ENCODE peak calls at places on chromosomes 12 and 14, in six cellular contexts. J is mammary epithelial cell, I is SK-N-SH, O is IMR-90, S is endodermal cell, Z is fibroblast of lung. U is an unnamed sample.

GRCh38 chr12:105461276-105461975 is 130.9 kb downstream of the C12orf75 start:
- DNase-seq in S (no peak), J (no peak), I (no peak), Z (peak), O (no peak), U (no peak)

GRCh38 chr12:47995976-47996375 is 8.3 kb downstream of the COL2A1 start:
- DNase-seq in J (no peak), O (peak), I (no peak), Z (peak), S (no peak), U (peak)

GRCh38 chr12:103933237-103933636 is 3.0 kb downstream of the HSP90B1 start:
- DNase-seq in O (no peak), S (peak), Z (no peak), I (no peak), J (no peak), U (no peak)

GRCh38 chr12:69405466-69405865 is 45.9 kb downstream of the YEATS4 start:
- DNase-seq in O (peak), S (no peak), I (no peak), Z (peak), J (peak), U (peak)

GRCh38 chr14:91511014-91511466 is 930 bp upstream of the PPP4R3A start:
- DNase-seq in O (peak), Z (no peak), J (no peak), I (peak), S (no peak), U (peak)

GRCh38 chr14:68944162-68944561 is 34.9 kb downstream of the ACTN1 start:
- DNase-seq in I (no peak), J (peak), Z (no peak), S (no peak), O (no peak), U (no peak)

GRCh38 chr12:71045781-71046180 is 112.0 kb downstream of the TSPAN8 start:
- DNase-seq in I (no peak), Z (peak), O (no peak), J (no peak), S (no peak), U (peak)

GRCh38 chr14:77305696-77306095 is 15.0 kb downstream of the POMT2 start:
- DNase-seq in J (no peak), Z (no peak), S (no peak), O (no peak), I (no peak), U (no peak)

GRCh38 chr12:87020071-87020470 is 763.9 kb upstream of the MGAT4C start:
- DNase-seq in S (no peak), O (no peak), J (no peak), Z (peak), I (no peak), U (no peak)

DNA sequence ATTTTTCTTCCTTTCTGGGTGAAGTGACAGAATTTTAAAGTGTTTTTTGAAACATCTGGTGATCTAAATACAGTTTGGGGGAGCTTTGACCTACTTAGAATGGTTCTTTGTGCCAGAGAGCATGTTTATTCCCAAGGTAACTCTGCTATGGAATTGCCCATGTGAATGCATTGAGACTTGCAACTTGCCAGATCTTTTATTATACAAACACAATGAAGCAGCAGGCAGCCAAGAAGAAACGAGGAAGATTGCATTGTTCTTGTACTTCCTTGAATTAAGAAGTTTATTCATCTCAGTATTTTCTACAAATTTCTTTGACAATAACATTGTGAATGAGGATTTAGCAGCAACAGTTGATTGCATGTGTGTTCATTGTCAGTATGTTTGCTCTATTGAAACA is 55.5 kb downstream of the FGD4 start:
- DNase-seq in S (peak), J (no peak), Z (no peak), I (no peak), O (no peak), U (no peak)
- H3K9ac ChIP-seq in S (peak), J (peak), Z (no peak), I (peak), O (no peak), U (no peak)

DNA sequence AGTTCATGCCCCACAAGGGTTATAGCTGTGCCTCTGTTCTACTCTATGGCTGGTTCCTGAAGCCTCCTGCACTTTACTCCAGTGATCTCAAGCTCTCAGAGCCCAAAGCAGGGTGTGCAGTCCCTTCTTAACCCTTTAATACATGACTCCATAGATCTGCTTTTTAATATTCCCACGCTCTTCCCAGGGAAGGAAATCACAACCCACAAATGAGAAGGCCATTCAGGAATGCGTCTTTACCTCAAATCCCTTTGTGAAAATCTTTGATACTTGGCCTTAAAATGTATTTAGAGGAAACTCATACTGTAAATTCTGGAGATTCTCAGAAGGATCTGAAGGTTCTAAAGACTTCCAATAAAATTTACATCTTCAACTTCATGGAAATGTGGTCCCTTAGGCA is 17.0 kb downstream of the NID2 start:
- DNase-seq in J (no peak), Z (peak), S (no peak), O (peak), I (no peak), U (no peak)
- H3K4me3 ChIP-seq in J (no peak), Z (peak), S (no peak), O (no peak), I (no peak), U (no peak)

DNA sequence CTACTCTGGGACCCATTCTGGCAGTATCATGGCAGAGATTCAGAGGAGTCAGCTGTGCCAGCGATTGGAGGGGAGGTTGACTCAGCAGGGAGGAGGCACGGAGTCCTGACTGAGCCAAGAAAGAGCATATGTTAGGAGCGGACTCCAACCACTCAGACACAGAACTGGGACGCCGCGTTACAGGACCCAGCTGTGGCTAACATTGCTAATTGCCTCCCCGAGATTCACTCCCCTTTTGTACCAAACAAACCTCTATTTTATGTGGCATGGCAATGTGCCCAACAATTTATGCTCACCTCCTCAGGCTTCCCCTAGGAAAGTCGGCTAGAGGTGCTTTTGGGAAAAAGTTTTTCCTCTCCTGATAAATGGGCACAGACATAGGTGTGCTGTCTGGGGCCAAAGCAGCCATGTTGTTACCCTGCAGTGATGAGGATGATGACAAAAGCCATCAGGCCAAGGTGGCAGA is 15.2 kb upstream of the CLIP1 start:
- DNase-seq in I (no peak), Z (peak), J (peak), S (no peak), O (peak), U (peak)
- H3K9ac ChIP-seq in I (no peak), Z (no peak), J (no peak), S (no peak), O (no peak), U (no peak)

GRCh38 chr14:45181329-45181728 is 45.6 kb downstream of the FANCM start:
- DNase-seq in J (no peak), I (no peak), S (no peak), Z (peak), O (peak), U (peak)
- H3K4me3 ChIP-seq in J (no peak), I (no peak), S (no peak), Z (no peak), O (no peak), U (peak)

GRCh38 chr14:37198907-37199306 is 1.2 kb downstream of the MIPOL1 start:
- DNase-seq in O (no peak), Z (no peak), J (no peak), S (no peak), I (no peak), U (no peak)
- H3K9ac ChIP-seq in O (no peak), Z (no peak), J (peak), S (no peak), I (no peak), U (peak)

DNA sequence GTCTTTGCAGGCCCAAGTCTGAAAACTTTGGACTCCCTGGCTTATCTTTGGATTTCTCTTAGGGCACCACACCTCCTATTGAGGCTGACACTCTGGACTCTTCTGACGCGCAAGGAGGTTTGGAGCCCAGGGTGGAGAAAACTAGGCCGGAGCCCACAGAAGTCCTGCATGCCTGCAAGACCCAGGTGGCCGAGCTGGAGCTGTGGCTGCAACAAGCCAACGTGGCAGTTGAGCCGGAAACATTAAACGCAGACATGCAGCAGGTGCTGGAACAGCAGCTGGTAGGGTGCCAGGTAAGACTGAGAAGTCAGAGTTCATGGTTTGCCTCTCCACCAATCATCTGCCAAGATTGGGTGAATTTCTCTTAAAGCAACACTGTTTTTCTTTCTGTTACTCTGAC is 180.9 kb downstream of the ESR2 start:
- DNase-seq in I (no peak), S (no peak), Z (no peak), J (no peak), O (no peak), U (peak)
- H3K4me3 ChIP-seq in I (no peak), S (no peak), Z (no peak), J (no peak), O (no peak), U (no peak)